ENCODE peak calls at places on chromosomes 4 and X, in seven cellular contexts. V, N, D, M, O, U and X are unnamed samples.

GRCh38 chr4:2393353-2394270 is 24.8 kb downstream of the ZFYVE28 start:
- DNase-seq in V (no peak), N (no peak), D (no peak), M (peak; percentile 37), O (no peak), U (no peak), X (no peak)

GRCh38 chrX:119234931-119235555 is 1.0 kb upstream of the PGRMC1 start:
- DNase-seq in V (no peak), N (no peak), D (no peak), M (no peak), O (no peak), U (no peak), X (no peak)

GRCh38 chr4:29549308-29549707 is 1170.9 kb upstream of the PCDH7 start:
- DNase-seq in V (no peak), N (no peak), D (no peak), M (no peak), O (no peak), U (no peak), X (peak; percentile 59)

GRCh38 chrX:18549643-18550042 is 122.3 kb downstream of the RS1 start:
- DNase-seq in V (no peak), N (no peak), D (no peak), M (no peak), O (no peak), U (no peak), X (no peak)

GRCh38 chr4:73593631-73594241 is 26.5 kb downstream of the RASSF6 start:
- DNase-seq in V (no peak), N (no peak), D (peak; percentile 21), M (no peak), O (no peak), U (no peak), X (peak; percentile 23)

GRCh38 chr4:130646886-130647285 is 1550.9 kb downstream of the C4orf33 start:
- DNase-seq in V (no peak), N (no peak), D (no peak), M (no peak), O (no peak), U (no peak), X (no peak)

GRCh38 chr4:98997176-98997575 is 1.7 kb downstream of the METAP1 start:
- DNase-seq in V (no peak), N (no peak), D (no peak), M (no peak), O (no peak), U (no peak), X (no peak)

GRCh38 chrX:150844016-150844415 is 54.5 kb downstream of the CD99L2 start:
- DNase-seq in V (no peak), N (no peak), D (no peak), M (no peak), O (no peak), U (no peak), X (no peak)

GRCh38 chr4:184263461-184263860 is 45.8 kb upstream of the ENPP6 start:
- DNase-seq in V (no peak), N (no peak), D (no peak), M (no peak), O (no peak), U (no peak), X (no peak)

GRCh38 chrX:71144651-71145050 is at the start of gene NLGN3:
- DNase-seq in V (no peak), N (no peak), D (no peak), M (no peak), O (no peak), U (no peak), X (peak; percentile 31)

GRCh38 chr4:65561164-65561563 is 109.1 kb downstream of the EPHA5 start:
- DNase-seq in V (no peak), N (no peak), D (no peak), M (no peak), O (no peak), U (no peak), X (no peak)

GRCh38 chrX:2889045-2889605 is 40.0 kb downstream of the ARSD start:
- DNase-seq in V (no peak), N (no peak), D (no peak), M (no peak), O (no peak), U (no peak), X (no peak)